ENCODE peak calls at places on chromosomes 5 and 9, in five cellular contexts. K, R, Q, H and J are unnamed samples.

GRCh38 chr9:37399336-37399735 is 23.2 kb upstream of the GRHPR start:
- DNase-seq in K (no peak), R (no peak), Q (no peak), H (no peak), J (no peak)

GRCh38 chr5:61599370-61600140 is 267.5 kb downstream of the ZSWIM6 start:
- DNase-seq in K (peak; percentile 45), R (peak; percentile 98), Q (peak; percentile 47), H (peak; percentile 12), J (peak; percentile 24)

GRCh38 chr9:89376286-89376685 is 58.0 kb downstream of the SECISBP2 start:
- DNase-seq in K (no peak), R (no peak), Q (no peak), H (no peak), J (no peak)

GRCh38 chr5:38546691-38547146 is 9.7 kb downstream of the LIFR start:
- DNase-seq in K (no peak), R (no peak), Q (peak; percentile 42), H (no peak), J (no peak)

GRCh38 chr5:170419666-170420065 is 30.5 kb upstream of the KCNMB1 start:
- DNase-seq in K (no peak), R (no peak), Q (no peak), H (no peak), J (no peak)

GRCh38 chr9:18255158-18255629 is 218.8 kb upstream of the ADAMTSL1 start:
- DNase-seq in K (peak; percentile 94), R (peak; percentile 72), Q (peak; percentile 93), H (peak; percentile 93), J (peak; percentile 88)

GRCh38 chr5:92838253-92838652 is 742.8 kb downstream of the NR2F1-AS1 start:
- DNase-seq in K (peak; percentile 44), R (peak; percentile 50), Q (peak; percentile 14), H (no peak), J (no peak)

GRCh38 chr9:70534471-70534870 is 120.0 kb upstream of the KLF9 start:
- DNase-seq in K (peak; percentile 37), R (no peak), Q (no peak), H (peak; percentile 53), J (no peak)

GRCh38 chr5:7246312-7246711 is 149.6 kb upstream of the ADCY2 start:
- DNase-seq in K (no peak), R (no peak), Q (no peak), H (no peak), J (no peak)

GRCh38 chr9:21056931-21057330 is 20.8 kb downstream of the IFNB1 start:
- DNase-seq in K (no peak), R (peak; percentile 16), Q (no peak), H (no peak), J (peak; percentile 69)

GRCh38 chr9:35510745-35511428 is 21.0 kb downstream of the RUSC2 start:
- DNase-seq in K (peak; percentile 95), R (peak; percentile 97), Q (peak; percentile 88), H (peak; percentile 100), J (peak; percentile 95)

GRCh38 chr9:133143639-133144141 is 20.0 kb downstream of the GBGT1 start:
- DNase-seq in K (no peak), R (no peak), Q (no peak), H (no peak), J (no peak)

GRCh38 chr9:115109486-115109885 is 8.5 kb downstream of the TNC start:
- DNase-seq in K (peak; percentile 60), R (peak; percentile 5), Q (peak; percentile 34), H (peak; percentile 68), J (peak; percentile 70)

GRCh38 chr9:36008774-36009300 is 27.9 kb upstream of the RECK start:
- DNase-seq in K (peak; percentile 84), R (peak; percentile 79), Q (peak; percentile 75), H (peak; percentile 64), J (peak; percentile 82)

GRCh38 chr9:20562051-20562450 is 60.2 kb downstream of the MLLT3 start:
- DNase-seq in K (no peak), R (no peak), Q (no peak), H (no peak), J (peak; percentile 11)

GRCh38 chr9:129702563-129702962 is 37.1 kb downstream of the PRRX2 start:
- DNase-seq in K (no peak), R (peak; percentile 61), Q (peak; percentile 58), H (peak; percentile 91), J (peak; percentile 86)

GRCh38 chr9:127130661-127131538 is 8.5 kb upstream of the ANGPTL2 start:
- DNase-seq in K (peak; percentile 97), R (no peak), Q (peak; percentile 75), H (peak; percentile 79), J (peak; percentile 99)

GRCh38 chr9:87850405-87850804 is 32.3 kb upstream of the SPATA31E1 start:
- DNase-seq in K (peak; percentile 59), R (peak; percentile 27), Q (no peak), H (peak; percentile 89), J (peak; percentile 96)
- H3K4me3 ChIP-seq in K (no peak overlapping the region), R (no peak overlapping the region), Q (no peak overlapping the region), H (no peak overlapping the region), J (no peak overlapping the region)

GRCh38 chr5:144487207-144487606 is 316.5 kb downstream of the KCTD16 start:
- DNase-seq in K (no peak), R (no peak), Q (no peak), H (no peak), J (no peak)
- TF ChIP-seq CTCF in K (peak; percentile 14), R (no peak), Q (no peak), H (peak; percentile 12), J (peak; percentile 3)

DNA sequence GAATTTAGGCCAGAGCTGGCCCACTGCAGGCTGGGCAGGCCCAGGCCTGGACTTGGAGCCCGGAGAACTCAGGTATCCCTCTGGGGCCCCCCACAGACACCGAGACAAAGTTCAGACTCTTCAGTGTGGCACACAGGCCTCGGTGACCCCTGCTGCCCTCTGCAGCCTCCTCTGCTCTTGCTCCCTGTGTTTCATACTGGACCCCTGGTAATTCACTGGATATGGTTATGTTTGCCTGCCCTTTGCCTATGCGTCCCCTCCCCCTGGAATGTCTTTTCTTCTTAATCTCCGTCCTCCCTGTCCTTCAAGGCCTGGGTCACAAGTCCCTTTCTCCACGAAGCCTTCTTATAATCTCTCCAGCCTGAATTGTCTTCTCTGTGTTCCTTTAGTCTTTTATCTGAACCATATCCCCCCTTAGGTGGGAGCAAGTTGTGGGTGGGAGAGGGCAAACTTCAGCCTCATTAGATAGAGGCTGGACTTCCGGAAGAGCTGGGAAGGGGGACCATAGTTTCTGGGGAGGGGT is 30.1 kb downstream of the GSN start:
- DNase-seq in K (no peak), R (no peak), Q (no peak), H (no peak), J (no peak)
- H3K4me3 ChIP-seq in K (no peak overlapping the region), R (no peak overlapping the region), Q (no peak overlapping the region), H (no peak overlapping the region), J (no peak overlapping the region)

DNA sequence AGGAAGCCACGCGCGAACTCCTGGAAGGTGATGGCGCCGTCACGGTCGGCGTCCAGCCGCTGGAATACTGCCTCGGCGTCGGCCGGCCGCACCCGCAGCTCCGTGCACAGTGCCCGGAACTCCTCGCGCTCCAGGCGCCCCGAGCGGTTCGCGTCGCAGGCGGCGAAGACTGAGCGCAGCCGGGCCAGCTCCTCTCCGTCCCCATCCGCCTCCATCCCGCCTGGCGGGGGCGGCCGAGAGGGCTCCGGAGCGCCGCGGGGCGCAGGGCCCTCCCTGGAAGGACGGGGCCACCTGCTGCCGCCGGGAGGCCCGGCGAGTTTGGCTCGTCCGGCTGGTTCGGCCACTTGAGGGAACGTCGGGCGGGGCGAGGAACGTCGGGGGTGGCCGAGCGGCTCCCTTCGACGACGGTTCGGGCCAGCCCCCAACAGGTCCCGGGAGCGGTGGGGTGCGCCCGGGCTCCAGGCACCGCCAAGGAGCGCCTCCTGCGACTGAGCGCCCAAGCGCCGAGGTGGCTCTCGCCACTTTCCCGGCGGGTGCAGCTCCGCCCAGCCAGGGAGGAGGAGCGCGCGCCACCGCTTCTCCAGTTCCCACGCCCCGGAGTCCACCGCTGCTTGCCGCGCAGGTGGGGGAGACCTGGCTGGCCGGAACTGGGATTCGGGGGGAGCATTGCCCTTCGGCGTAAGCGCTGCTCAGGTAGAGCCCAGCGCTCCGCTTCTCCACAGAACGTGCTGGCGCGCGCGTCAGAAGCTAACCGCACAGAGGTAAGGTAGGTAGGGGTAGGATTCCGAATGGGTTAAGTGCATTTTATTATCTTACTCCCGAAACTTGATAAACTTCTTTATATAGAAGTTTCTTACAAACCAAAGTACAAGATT is at the start of gene RASEF:
- DNase-seq in K (peak; percentile 14), R (peak; percentile 80), Q (peak; percentile 85), H (no peak), J (no peak)
- TF ChIP-seq CTCF in K (no peak), R (peak; percentile 34), Q (peak; percentile 23), H (no peak), J (no peak)

GRCh38 chr9:122141671-122142070 is 17.9 kb downstream of the NDUFA8 start:
- DNase-seq in K (no peak), R (no peak), Q (no peak), H (no peak), J (no peak)

GRCh38 chr9:122143296-122143695 is 16.3 kb downstream of the NDUFA8 start:
- DNase-seq in K (no peak), R (no peak), Q (no peak), H (no peak), J (no peak)

GRCh38 chr9:122144006-122144405 is 15.6 kb downstream of the NDUFA8 start:
- DNase-seq in K (no peak), R (no peak), Q (no peak), H (no peak), J (no peak)

GRCh38 chr9:122138560-122139268 is 20.9 kb downstream of the NDUFA8 start:
- DNase-seq in K (no peak), R (no peak), Q (no peak), H (no peak), J (no peak)

GRCh38 chr9:122140368-122141193 is 19.0 kb downstream of the NDUFA8 start:
- DNase-seq in K (no peak), R (no peak), Q (no peak), H (no peak), J (no peak)
- H3K4me3 ChIP-seq in K (no peak overlapping the region), R (no peak overlapping the region), Q (no peak overlapping the region), H (no peak overlapping the region), J (no peak overlapping the region)

GRCh38 chr5:68962632-68963484 is 131.0 kb upstream of the SLC30A5 start:
- DNase-seq in K (peak; percentile 73), R (peak; percentile 64), Q (peak; percentile 84), H (peak; percentile 72), J (peak; percentile 66)

GRCh38 chr5:68964679-68965078 is 129.1 kb upstream of the SLC30A5 start:
- DNase-seq in K (no peak), R (no peak), Q (no peak), H (no peak), J (no peak)

GRCh38 chr5:68960961-68961360 is 132.9 kb upstream of the SLC30A5 start:
- DNase-seq in K (no peak), R (no peak), Q (no peak), H (no peak), J (no peak)

GRCh38 chr5:68960469-68960868 is 133.3 kb upstream of the SLC30A5 start:
- DNase-seq in K (no peak), R (no peak), Q (no peak), H (no peak), J (no peak)

DNA sequence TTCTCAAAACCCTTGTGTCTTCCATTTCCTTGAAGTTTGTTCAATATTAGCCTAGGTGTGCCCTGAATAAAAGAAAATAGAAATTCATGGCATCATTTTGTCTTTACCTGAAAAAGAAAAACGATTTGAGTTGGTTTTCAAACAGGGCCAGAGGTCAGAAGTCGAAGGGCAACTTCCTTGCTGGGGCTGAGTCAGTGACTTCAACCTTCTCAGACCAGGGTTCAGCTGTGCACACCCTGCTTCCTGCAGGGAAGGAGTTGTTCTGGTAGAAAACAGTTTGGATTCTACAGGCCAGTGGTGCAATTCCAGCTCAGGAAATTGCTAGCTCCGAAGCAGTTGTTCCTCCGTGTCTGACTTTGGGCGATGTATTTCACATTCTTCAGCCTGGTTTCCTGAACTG is 132.1 kb upstream of the SLC30A5 start:
- DNase-seq in K (no peak), R (no peak), Q (no peak), H (no peak), J (no peak)
- TF ChIP-seq CTCF in K (no peak), R (no peak), Q (no peak), H (no peak), J (no peak)